ENCODE peak calls at places on chromosomes 12 and 14, in six cellular contexts. Z is gastrocnemius medialis, U is transverse colon, K is uterus, F is IMR-90, X is prostate gland. D is an unnamed sample.

GRCh38 chr12:41254546-41254945 is 66.4 kb downstream of the PDZRN4 start:
- DNase-seq in X (no peak), K (no peak), U (no peak), Z (no peak), F (no peak), D (no peak)

GRCh38 chr12:64882687-64883086 is 58.2 kb downstream of the TBC1D30 start:
- DNase-seq in U (no peak), K (no peak), F (no peak), X (no peak), Z (no peak), D (no peak)

GRCh38 chr12:112443916-112444315 is 25.2 kb downstream of the PTPN11 start:
- DNase-seq in F (no peak), Z (no peak), X (no peak), K (no peak), U (no peak), D (no peak)

GRCh38 chr12:89323568-89324218 is 28.6 kb downstream of the DUSP6 start:
- DNase-seq in F (no peak), U (no peak), Z (no peak), K (no peak), X (no peak), D (no peak)

GRCh38 chr12:93148412-93148811 is 219.3 kb upstream of the EEA1 start:
- DNase-seq in Z (no peak), U (no peak), K (no peak), X (no peak), F (no peak), D (no peak)

GRCh38 chr14:41830679-41831078 is 224.0 kb downstream of the LRFN5 start:
- DNase-seq in Z (no peak), U (no peak), F (peak), K (peak), X (no peak), D (no peak)

GRCh38 chr12:34345801-34346200 is 323.5 kb downstream of the ALG10 start:
- DNase-seq in K (no peak), F (no peak), U (no peak), Z (no peak), X (no peak), D (no peak)

GRCh38 chr12:51914034-51914923 is 7.0 kb downstream of the ACVRL1 start:
- DNase-seq in Z (no peak), X (no peak), K (no peak), F (no peak), U (no peak), D (peak)

GRCh38 chr12:91562476-91562875 is 379.9 kb upstream of the DCN start:
- DNase-seq in K (no peak), F (peak), Z (no peak), X (no peak), U (no peak), D (no peak)

GRCh38 chr12:100995201-100995600 is 200.6 kb downstream of the ANO4 start:
- DNase-seq in X (no peak), F (peak), K (no peak), Z (no peak), U (no peak), D (no peak)

GRCh38 chr12:69874606-69875005 is 49.6 kb downstream of the MYRFL start:
- DNase-seq in Z (no peak), F (no peak), U (no peak), K (no peak), X (no peak), D (no peak)

GRCh38 chr14:85516239-85517112 is 13.5 kb upstream of the FLRT2 start:
- DNase-seq in F (peak), Z (no peak), U (no peak), X (no peak), K (no peak), D (no peak)

GRCh38 chr12:11787921-11788849 is 138.7 kb downstream of the ETV6 start:
- DNase-seq in K (no peak), Z (no peak), X (no peak), U (no peak), F (no peak), D (no peak)

GRCh38 chr14:61269321-61270083 is 11.6 kb downstream of the TMEM30B start:
- DNase-seq in U (peak), F (peak), K (peak), Z (peak), X (peak), D (peak)

GRCh38 chr14:30002859-30003258 is 75.2 kb upstream of the PRKD1 start:
- DNase-seq in U (no peak), Z (no peak), F (no peak), X (no peak), K (no peak), D (no peak)

GRCh38 chr12:12190087-12190809 is 76.6 kb downstream of the LRP6 start:
- DNase-seq in U (no peak), Z (no peak), X (no peak), F (no peak), K (no peak), D (no peak)

GRCh38 chr14:26187996-26188605 is 409.7 kb downstream of the NOVA1 start:
- DNase-seq in F (no peak), U (no peak), K (no peak), X (no peak), Z (no peak), D (no peak)
- H3K4me3 ChIP-seq in F (no peak), U (no peak), K (no peak), X (no peak), Z (no peak), D (no peak)

DNA sequence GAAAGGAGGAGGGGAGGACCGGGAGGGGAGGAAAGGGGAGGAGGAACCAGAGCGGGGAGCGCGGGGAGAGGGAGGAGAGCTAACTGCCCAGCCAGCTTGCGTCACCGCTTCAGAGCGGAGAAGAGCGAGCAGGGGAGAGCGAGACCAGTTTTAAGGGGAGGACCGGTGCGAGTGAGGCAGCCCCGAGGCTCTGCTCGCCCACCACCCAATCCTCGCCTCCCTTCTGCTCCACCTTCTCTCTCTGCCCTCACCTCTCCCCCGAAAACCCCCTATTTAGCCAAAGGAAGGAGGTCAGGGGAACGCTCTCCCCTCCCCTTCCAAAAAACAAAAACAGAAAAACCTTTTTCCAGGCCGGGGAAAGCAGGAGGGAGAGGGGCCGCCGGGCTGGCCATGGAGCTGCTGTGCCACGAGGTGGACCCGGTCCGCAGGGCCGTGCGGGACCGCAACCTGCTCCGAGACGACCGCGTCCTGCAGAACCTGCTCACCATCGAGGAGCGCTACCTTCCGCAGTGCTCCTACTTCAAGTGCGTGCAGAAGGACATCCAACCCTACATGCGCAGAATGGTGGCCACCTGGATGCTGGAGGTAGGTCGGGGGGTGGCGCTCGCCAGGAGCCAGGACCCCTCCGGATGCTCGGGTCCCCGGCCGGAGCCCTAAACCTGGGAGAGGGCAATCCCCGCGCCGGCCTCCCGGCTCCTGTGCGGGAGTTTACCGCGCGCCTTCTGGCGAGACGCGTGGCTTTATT is at the start of gene CCND2:
- DNase-seq in K (peak), U (peak), F (peak), X (peak), Z (peak), D (peak)
- TF ChIP-seq POLR2A in K (peak), U (peak), F (no peak), X (peak), Z (peak), D (peak)

GRCh38 chr14:102922490-102923200 is at the start of gene AMN:
- DNase-seq in U (peak), F (no peak), X (no peak), Z (no peak), K (no peak), D (no peak)
- H3K4me3 ChIP-seq in U (peak), F (peak), X (no peak), Z (no peak), K (no peak), D (no peak)

DNA sequence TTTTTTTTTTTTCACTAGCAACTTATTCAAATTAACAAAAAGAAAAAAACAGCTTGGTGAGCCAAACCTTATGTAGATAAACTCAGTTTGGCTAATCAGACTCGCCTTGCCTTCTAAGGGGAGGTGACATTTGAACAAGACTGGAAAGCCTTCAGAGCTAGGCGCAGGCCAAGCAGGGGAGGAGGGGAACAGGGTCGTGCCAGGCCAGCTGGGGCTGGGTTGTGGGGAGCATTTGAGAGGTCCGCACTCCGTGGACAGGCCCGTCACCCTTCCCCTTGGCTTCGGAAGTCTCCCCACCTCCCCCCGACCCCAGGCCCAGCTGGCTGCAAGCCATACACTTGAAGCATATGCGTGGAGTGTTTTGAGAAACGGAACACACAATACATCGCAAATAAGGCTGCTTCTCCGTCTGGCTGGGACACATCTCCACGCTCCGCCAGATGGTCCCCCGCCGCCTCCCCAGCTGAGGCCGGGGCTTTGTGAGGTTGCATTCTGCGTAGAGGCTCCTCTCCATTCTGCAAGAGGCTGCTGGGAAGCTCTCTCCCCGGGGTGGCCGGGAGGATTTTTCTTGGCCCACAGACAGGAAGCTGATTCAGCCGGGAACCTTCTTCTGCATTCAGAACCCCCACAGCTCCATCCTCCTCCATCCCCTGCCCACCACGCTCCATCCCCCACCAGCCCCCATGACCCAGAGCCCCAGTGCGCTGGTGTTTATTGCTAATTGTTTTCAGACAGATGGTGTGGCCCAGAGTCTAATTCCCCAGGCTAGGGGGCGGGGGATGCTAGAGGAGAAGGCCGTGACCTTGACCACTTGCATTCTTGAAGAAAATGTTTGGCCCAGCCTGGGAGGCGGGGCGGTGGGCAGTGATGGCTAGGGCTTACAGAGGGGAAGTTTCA is 88.2 kb upstream of the NCOR2 start:
- DNase-seq in X (no peak), F (peak), K (peak), Z (peak), U (peak), D (peak)
- TF ChIP-seq POLR2A in X (no peak), F (peak), K (no peak), Z (no peak), U (no peak), D (peak)

DNA sequence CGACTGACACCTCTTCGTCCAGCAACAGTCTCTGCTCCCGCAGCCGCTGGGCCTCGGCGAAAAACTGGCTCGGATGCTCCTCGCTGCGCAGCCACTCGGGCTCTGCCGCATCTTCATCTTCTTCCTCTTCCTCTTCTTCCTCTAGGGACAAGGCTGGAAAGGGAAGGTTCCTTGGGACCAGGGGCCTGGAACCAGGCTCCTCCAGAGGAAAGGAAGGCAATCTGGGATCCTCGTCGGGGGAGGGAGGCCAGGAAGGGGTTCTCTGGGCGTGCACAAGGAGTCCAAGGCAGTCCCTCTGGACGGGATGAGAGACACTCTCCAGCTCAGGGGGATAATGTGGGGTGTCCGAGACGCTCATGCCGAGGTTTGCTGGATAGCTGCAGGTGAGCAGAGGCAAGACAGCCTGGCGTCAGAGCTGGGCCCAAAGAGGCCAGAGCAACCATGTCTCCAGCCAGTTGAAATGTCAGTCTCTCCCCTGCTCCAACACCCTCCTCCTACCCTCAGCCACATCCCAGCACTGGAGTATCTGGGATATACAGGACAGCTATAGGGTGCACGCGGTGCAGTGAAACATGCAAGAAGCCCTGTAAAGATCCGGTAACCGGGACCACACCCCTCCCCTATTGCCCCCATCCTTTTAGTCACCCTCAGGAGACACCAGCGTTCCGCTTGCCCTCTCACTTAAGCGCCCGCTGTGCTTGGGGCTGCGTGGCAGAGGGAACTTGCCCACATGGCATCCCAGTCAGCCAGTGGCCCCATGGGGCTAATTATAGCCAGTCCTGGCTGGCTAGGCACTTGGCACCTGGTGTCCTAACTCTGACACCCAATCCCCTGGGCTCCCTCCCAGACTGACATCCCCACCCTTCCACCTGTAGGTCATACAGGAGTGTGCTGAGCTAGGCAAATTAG is at the start of gene KLHL33:
- DNase-seq in K (peak), Z (peak), F (no peak), U (no peak), X (no peak), D (no peak)
- H3K4me3 ChIP-seq in K (peak), Z (peak), F (no peak), U (peak), X (peak), D (no peak)